ENCODE peak calls at places on chromosome 21, in eight cellular contexts. T, P, H, Y, J, X, R and M are unnamed samples. For H3K27me3, the result is how much of the 10 kb centered on the place peaks cover.

GRCh38 chr21:22743085-22743484 is 1744.9 kb downstream of the NCAM2 start:
- DNase-seq in T (no peak), P (no peak), H (no peak), Y (no peak), J (no peak), X (no peak), R (no peak), M (no peak)

GRCh38 chr21:22554690-22555316 is 1556.6 kb downstream of the NCAM2 start:
- DNase-seq in T (no peak), P (no peak), H (no peak), Y (no peak), J (no peak), X (no peak), R (no peak), M (no peak)

GRCh38 chr21:21690068-21690665 is 692.0 kb downstream of the NCAM2 start:
- DNase-seq in T (no peak), P (no peak), H (no peak), Y (no peak), J (no peak), X (no peak), R (no peak), M (no peak)

GRCh38 chr21:33478858-33479678 is 706 bp downstream of the TMEM50B start:
- DNase-seq in T (peak), P (peak), H (peak), Y (peak), J (no peak), X (peak), R (no peak), M (peak)

GRCh38 chr21:35720065-35720810 is 340.1 kb downstream of the SETD4 start:
- DNase-seq in T (no peak), P (no peak), H (no peak), Y (no peak), J (no peak), X (no peak), R (no peak), M (no peak)

GRCh38 chr21:7953058-7953457 is 2568.3 kb upstream of the TPTE start:
- DNase-seq in T (no peak), P (no peak), H (no peak), Y (no peak), J (no peak), X (no peak), R (no peak), M (no peak)

GRCh38 chr21:15005391-15005790 is 59.4 kb downstream of the NRIP1 start:
- DNase-seq in T (peak), P (no peak), H (no peak), Y (peak), J (no peak), X (no peak), R (no peak), M (no peak)

GRCh38 chr21:33259428-33259827 is 6.7 kb upstream of the IL10RB start:
- DNase-seq in T (no peak), P (no peak), H (no peak), Y (no peak), J (no peak), X (no peak), R (no peak), M (no peak)

GRCh38 chr21:39048064-39048463 is 135.2 kb downstream of the PSMG1 start:
- DNase-seq in T (no peak), P (peak), H (no peak), Y (no peak), J (no peak), X (no peak), R (no peak), M (peak)

GRCh38 chr21:46457801-46458314 is 833 bp upstream of the DIP2A start:
- DNase-seq in T (no peak), P (peak), H (peak), Y (peak), J (peak), X (no peak), R (no peak), M (peak)

GRCh38 chr21:26148834-26149354 is 21.7 kb downstream of the APP start:
- DNase-seq in T (no peak), P (no peak), H (no peak), Y (no peak), J (no peak), X (no peak), R (no peak), M (no peak)

GRCh38 chr21:43347864-43348766 is 78.8 kb downstream of the SIK1 start:
- DNase-seq in T (no peak), P (no peak), H (no peak), Y (no peak), J (no peak), X (no peak), R (no peak), M (no peak)

GRCh38 chr21:32131960-32132359 is 146.9 kb downstream of the MIS18A start:
- DNase-seq in T (no peak), P (no peak), H (peak), Y (no peak), J (no peak), X (no peak), R (no peak), M (no peak)

GRCh38 chr21:16363563-16363962 is 633.8 kb downstream of the USP25 start:
- DNase-seq in T (no peak), P (no peak), H (no peak), Y (no peak), J (no peak), X (no peak), R (no peak), M (no peak)

GRCh38 chr21:17987328-17987727 is 168.2 kb upstream of the C21orf91 start:
- DNase-seq in T (no peak), P (no peak), H (no peak), Y (no peak), J (no peak), X (no peak), R (no peak), M (no peak)

GRCh38 chr21:36861924-36862323 is 104.5 kb downstream of the HLCS start:
- DNase-seq in T (no peak), P (no peak), H (no peak), Y (no peak), J (no peak), X (no peak), R (no peak), M (no peak)

GRCh38 chr21:25999935-26000582 is 170.5 kb downstream of the APP start:
- DNase-seq in T (peak), P (no peak), H (no peak), Y (no peak), J (no peak), X (peak), R (no peak), M (peak)

GRCh38 chr21:43684424-43684823 is 25.1 kb downstream of the RRP1B start:
- DNase-seq in T (peak), P (no peak), H (no peak), Y (no peak), J (no peak), X (no peak), R (no peak), M (no peak)

GRCh38 chr21:17045214-17045835 is 467.5 kb upstream of the CXADR start:
- DNase-seq in T (no peak), P (no peak), H (no peak), Y (no peak), J (no peak), X (no peak), R (no peak), M (no peak)

GRCh38 chr21:36194024-36194423 is 37.4 kb downstream of the DOP1B start:
- DNase-seq in T (no peak), P (no peak), H (no peak), Y (no peak), J (no peak), X (no peak), R (no peak), M (no peak)

GRCh38 chr21:25691931-25692330 is 42.8 kb downstream of the ATP5PF start:
- DNase-seq in T (no peak), P (no peak), H (no peak), Y (no peak), J (peak), X (no peak), R (no peak), M (no peak)

GRCh38 chr21:37087188-37087587 is 14.1 kb downstream of the TTC3 start:
- DNase-seq in T (no peak), P (no peak), H (no peak), Y (no peak), J (no peak), X (no peak), R (no peak), M (no peak)

GRCh38 chr21:36450511-36450910 is 29.4 kb downstream of the CLDN14 start:
- DNase-seq in T (no peak), P (no peak), H (no peak), Y (no peak), J (no peak), X (no peak), R (no peak), M (no peak)

GRCh38 chr21:33360281-33360680 is 35.5 kb downstream of the IFNAR1 start:
- DNase-seq in T (no peak), P (no peak), H (no peak), Y (no peak), J (no peak), X (no peak), R (no peak), M (no peak)

GRCh38 chr21:38950388-38951094 is 144.8 kb downstream of the ETS2 start:
- DNase-seq in T (no peak), P (no peak), H (no peak), Y (no peak), J (no peak), X (no peak), R (no peak), M (peak)

GRCh38 chr21:33300701-33301631 is 23.8 kb upstream of the IFNAR1 start:
- DNase-seq in T (peak), P (no peak), H (peak), Y (no peak), J (no peak), X (no peak), R (no peak), M (no peak)

GRCh38 chr21:15057290-15057689 is 7.5 kb downstream of the NRIP1 start:
- DNase-seq in T (no peak), P (no peak), H (no peak), Y (no peak), J (no peak), X (no peak), R (no peak), M (peak)

GRCh38 chr21:16708431-16708830 is 804.4 kb upstream of the CXADR start:
- DNase-seq in T (no peak), P (no peak), H (no peak), Y (no peak), J (no peak), X (no peak), R (no peak), M (no peak)

GRCh38 chr21:16419188-16419874 is 689.5 kb downstream of the USP25 start:
- DNase-seq in T (no peak), P (peak), H (no peak), Y (peak), J (peak), X (no peak), R (peak), M (peak)

GRCh38 chr21:17796503-17796902 is 22.7 kb downstream of the C21orf91 start:
- DNase-seq in T (no peak), P (no peak), H (no peak), Y (no peak), J (no peak), X (no peak), R (no peak), M (no peak)

GRCh38 chr21:31837613-31838390 is 35.0 kb upstream of the HUNK start:
- DNase-seq in T (no peak), P (no peak), H (no peak), Y (no peak), J (no peak), X (no peak), R (no peak), M (no peak)

GRCh38 chr21:24903954-24904635 is 703.2 kb downstream of the MRPL39 start:
- DNase-seq in T (no peak), P (no peak), H (no peak), Y (no peak), J (no peak), X (no peak), R (no peak), M (no peak)

GRCh38 chr21:45338326-45339017 is 50.8 kb upstream of the POFUT2 start:
- DNase-seq in T (peak), P (no peak), H (no peak), Y (peak), J (peak), X (no peak), R (no peak), M (no peak)
- H3K27me3 ChIP-seq in T (under half), P (under half), H (under half), Y (under half), J (under half), X (under half), R (under half), M (under half)

GRCh38 chr21:42222821-42223390 is 4.0 kb downstream of the ABCG1 start:
- DNase-seq in T (no peak), P (no peak), H (no peak), Y (no peak), J (no peak), X (no peak), R (no peak), M (no peak)
- H3K27me3 ChIP-seq in T (under half), P (under half), H (under half), Y (under half), J (under half), X (under half), R (under half), M (under half)

GRCh38 chr21:28378026-28378425 is 614.7 kb downstream of the LTN1 start:
- DNase-seq in T (no peak), P (no peak), H (no peak), Y (no peak), J (no peak), X (no peak), R (no peak), M (no peak)
- H3K27me3 ChIP-seq in T (under half), P (under half), H (under half), Y (under half), J (under half), X (under half), R (under half), M (under half)

DNA sequence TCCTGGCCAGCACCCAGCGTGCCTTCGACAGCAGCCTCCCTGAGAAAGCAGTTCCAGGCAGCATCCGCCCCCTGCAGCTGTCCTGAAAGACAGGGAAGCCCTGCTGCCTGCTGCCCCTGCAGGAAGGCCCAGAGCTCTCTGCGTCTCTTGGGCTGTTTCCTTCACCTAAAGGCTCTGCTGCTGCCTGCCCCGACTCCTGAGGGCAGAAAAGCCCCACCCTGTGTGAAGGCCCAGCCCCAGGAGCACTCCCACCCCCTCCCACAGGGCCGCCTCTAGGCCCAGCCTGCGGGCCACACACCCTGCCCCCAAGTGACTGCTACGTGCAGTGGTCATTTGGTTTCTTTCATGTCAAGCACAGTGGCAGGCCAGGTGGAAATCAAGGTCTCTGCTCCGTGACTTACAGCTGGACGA is 12.4 kb downstream of the RIPK4 start:
- DNase-seq in T (no peak), P (no peak), H (no peak), Y (no peak), J (no peak), X (no peak), R (no peak), M (no peak)
- H3K27me3 ChIP-seq in T (under half), P (under half), H (half or more), Y (under half), J (half or more), X (under half), R (under half), M (under half)

DNA sequence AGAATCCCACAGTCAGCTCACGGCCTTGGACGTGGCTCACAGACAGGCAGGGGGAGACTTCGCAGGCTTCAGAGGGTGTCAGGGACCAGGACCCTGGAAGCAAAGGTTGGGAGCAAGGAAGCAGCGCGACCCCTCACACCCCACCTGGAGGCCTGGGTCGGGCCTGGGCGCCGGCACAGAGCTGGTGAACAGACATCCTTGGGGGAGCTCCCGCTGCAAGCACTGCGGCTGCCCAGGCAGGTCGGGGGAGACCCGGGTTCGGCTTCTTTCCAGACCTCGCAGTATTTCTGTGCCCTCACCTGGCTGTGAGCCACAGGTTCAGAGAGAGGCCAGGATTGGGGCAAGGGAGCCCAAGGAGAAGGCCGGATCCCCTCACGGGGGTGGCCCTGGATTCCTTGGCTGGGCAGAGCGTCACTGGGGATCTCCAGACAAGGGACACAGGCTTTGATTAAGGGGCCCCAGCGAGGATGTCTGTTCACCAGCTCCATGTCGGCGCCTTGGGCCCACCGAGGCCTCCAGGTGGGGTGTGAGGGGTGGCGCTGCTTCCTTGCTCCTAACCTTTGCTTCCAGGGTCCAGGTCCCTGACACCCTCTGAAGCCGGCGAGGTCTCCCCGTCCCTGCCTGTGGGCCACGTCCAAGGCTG is 37.9 kb upstream of the TSPEAR start:
- DNase-seq in T (peak), P (no peak), H (no peak), Y (no peak), J (no peak), X (no peak), R (no peak), M (no peak)
- H3K27me3 ChIP-seq in T (under half), P (under half), H (half or more), Y (under half), J (under half), X (under half), R (under half), M (under half)

GRCh38 chr21:44934276-44934675 is 5.6 kb upstream of the SLX9 start:
- DNase-seq in T (peak), P (no peak), H (no peak), Y (no peak), J (no peak), X (no peak), R (no peak), M (no peak)

GRCh38 chr21:44933938-44934260 is 5.9 kb upstream of the SLX9 start:
- DNase-seq in T (peak), P (no peak), H (no peak), Y (no peak), J (no peak), X (no peak), R (no peak), M (no peak)

GRCh38 chr21:44934797-44935532 is 4.9 kb upstream of the SLX9 start:
- DNase-seq in T (peak), P (no peak), H (no peak), Y (no peak), J (peak), X (no peak), R (no peak), M (no peak)

GRCh38 chr21:44932366-44933181 is 7.3 kb upstream of the SLX9 start:
- DNase-seq in T (peak), P (no peak), H (peak), Y (no peak), J (peak), X (peak), R (no peak), M (peak)

GRCh38 chr21:44933199-44933937 is 6.5 kb upstream of the SLX9 start:
- DNase-seq in T (peak), P (no peak), H (no peak), Y (no peak), J (peak), X (no peak), R (no peak), M (no peak)
- H3K27me3 ChIP-seq in T (under half), P (half or more), H (under half), Y (under half), J (half or more), X (under half), R (under half), M (half or more)

DNA sequence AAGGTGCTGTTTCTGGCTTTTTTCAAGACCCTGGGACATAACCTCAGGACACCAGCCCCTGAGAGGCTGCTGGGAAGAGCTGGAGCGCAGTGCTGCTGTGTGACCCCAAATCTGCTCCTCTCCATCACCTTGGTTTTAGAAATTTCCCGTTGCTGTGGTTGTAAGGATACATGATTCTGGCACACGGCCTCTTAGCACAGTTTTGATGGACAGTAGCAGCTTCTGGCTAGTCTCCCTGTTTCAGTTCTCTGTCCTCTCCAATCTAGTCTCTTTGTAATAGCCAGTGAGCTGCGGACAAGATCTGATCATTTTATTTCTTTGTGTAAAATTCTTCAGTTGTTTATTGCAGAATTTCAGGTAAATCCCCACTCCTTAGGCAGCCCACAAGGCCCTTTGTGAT is 3.1 kb downstream of the CLIC6 start:
- DNase-seq in T (no peak), P (no peak), H (no peak), Y (no peak), J (no peak), X (no peak), R (no peak), M (no peak)
- H3K27me3 ChIP-seq in T (under half), P (half or more), H (under half), Y (under half), J (half or more), X (half or more), R (under half), M (half or more)

GRCh38 chr21:29624776-29625175 is 315.0 kb downstream of the GRIK1 start:
- DNase-seq in T (no peak), P (no peak), H (no peak), Y (no peak), J (no peak), X (no peak), R (no peak), M (no peak)
- H3K27me3 ChIP-seq in T (under half), P (under half), H (under half), Y (under half), J (under half), X (under half), R (under half), M (under half)

GRCh38 chr21:41769106-41769505 is 2.3 kb upstream of the RIPK4 start:
- DNase-seq in T (no peak), P (no peak), H (no peak), Y (no peak), J (no peak), X (no peak), R (no peak), M (no peak)
- H3K27me3 ChIP-seq in T (under half), P (half or more), H (half or more), Y (under half), J (half or more), X (half or more), R (under half), M (half or more)

DNA sequence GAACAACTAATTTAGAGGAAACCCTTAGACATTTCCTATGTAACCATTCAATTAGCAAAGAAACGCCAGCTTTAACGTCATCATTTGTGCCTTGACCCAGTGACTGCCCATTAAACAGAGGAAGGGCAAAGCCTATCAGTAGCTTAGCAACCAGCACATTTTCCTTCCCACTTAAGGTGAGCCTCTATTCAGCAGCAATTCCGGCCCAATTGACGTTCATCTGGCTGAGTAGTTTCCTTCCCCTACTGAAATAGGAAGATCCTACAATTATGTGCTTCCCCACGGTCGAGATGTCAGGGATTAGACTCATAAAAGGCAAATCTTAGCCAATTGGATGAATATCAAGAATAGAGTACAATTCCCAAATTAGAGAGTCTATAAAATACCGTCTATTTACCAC is 482.1 kb upstream of the ADAMTS5 start:
- DNase-seq in T (no peak), P (peak), H (no peak), Y (no peak), J (no peak), X (no peak), R (no peak), M (no peak)
- H3K27me3 ChIP-seq in T (under half), P (under half), H (under half), Y (under half), J (under half), X (under half), R (under half), M (under half)